ENCODE peak calls at places on chromosome 13, in ten cellular contexts. One of them, this sample, is unnamed.

GRCh38 chr13:60627071-60627686 is 230.2 kb downstream of the TDRD3 start:
- DNase-seq in PC-3: peak
- DNase-seq in astrocyte: peak
- DNase-seq in IMR-90: peak
- DNase-seq in fibroblast of lung: peak
- DNase-seq in endodermal cell: peak
- DNase-seq in mesendoderm: peak
- DNase-seq in neural progenitor cell: peak
- DNase-seq in neuronal stem cell: peak
- DNase-seq in adipocyte: peak
- DNase-seq in this sample: peak

GRCh38 chr13:105773887-105774538 is 761.4 kb downstream of the EFNB2 start:
- DNase-seq in neuronal stem cell: no peak
- DNase-seq in endodermal cell: no peak
- DNase-seq in mesendoderm: peak
- DNase-seq in PC-3: peak
- DNase-seq in fibroblast of lung: peak
- DNase-seq in IMR-90: peak
- DNase-seq in adipocyte: peak
- DNase-seq in neural progenitor cell: peak
- DNase-seq in astrocyte: peak
- DNase-seq in this sample: peak

GRCh38 chr13:113558461-113558860 is 26.1 kb upstream of the TFDP1 start:
- DNase-seq in neural progenitor cell: no peak
- DNase-seq in adipocyte: no peak
- DNase-seq in fibroblast of lung: no peak
- DNase-seq in mesendoderm: no peak
- DNase-seq in neuronal stem cell: no peak
- DNase-seq in IMR-90: no peak
- DNase-seq in endodermal cell: peak
- DNase-seq in astrocyte: no peak
- DNase-seq in PC-3: no peak
- DNase-seq in this sample: no peak

GRCh38 chr13:52600666-52601065 is 41.6 kb upstream of the HNRNPA1L2 start:
- DNase-seq in astrocyte: no peak
- DNase-seq in neural progenitor cell: no peak
- DNase-seq in PC-3: no peak
- DNase-seq in fibroblast of lung: peak
- DNase-seq in adipocyte: peak
- DNase-seq in IMR-90: no peak
- DNase-seq in neuronal stem cell: no peak
- DNase-seq in mesendoderm: no peak
- DNase-seq in endodermal cell: no peak
- DNase-seq in this sample: peak

GRCh38 chr13:39952244-39953233 is 297.1 kb downstream of the COG6 start:
- DNase-seq in neuronal stem cell: no peak
- DNase-seq in adipocyte: no peak
- DNase-seq in endodermal cell: no peak
- DNase-seq in mesendoderm: peak
- DNase-seq in IMR-90: peak
- DNase-seq in neural progenitor cell: no peak
- DNase-seq in fibroblast of lung: peak
- DNase-seq in PC-3: no peak
- DNase-seq in astrocyte: peak
- DNase-seq in this sample: peak

GRCh38 chr13:45623516-45624090 is 8.1 kb upstream of the ERICH6B start:
- DNase-seq in fibroblast of lung: peak
- DNase-seq in mesendoderm: peak
- DNase-seq in neural progenitor cell: peak
- DNase-seq in neuronal stem cell: no peak
- DNase-seq in IMR-90: peak
- DNase-seq in PC-3: peak
- DNase-seq in adipocyte: peak
- DNase-seq in astrocyte: no peak
- DNase-seq in endodermal cell: no peak
- DNase-seq in this sample: peak

GRCh38 chr13:45385912-45386311 is 32.3 kb downstream of the SLC25A30 start:
- DNase-seq in endodermal cell: no peak
- DNase-seq in neuronal stem cell: no peak
- DNase-seq in astrocyte: no peak
- DNase-seq in neural progenitor cell: no peak
- DNase-seq in PC-3: no peak
- DNase-seq in IMR-90: no peak
- DNase-seq in mesendoderm: no peak
- DNase-seq in fibroblast of lung: no peak
- DNase-seq in adipocyte: no peak
- DNase-seq in this sample: no peak

GRCh38 chr13:76677047-76677446 is 209.2 kb downstream of the KCTD12 start:
- DNase-seq in endodermal cell: no peak
- DNase-seq in neural progenitor cell: no peak
- DNase-seq in mesendoderm: no peak
- DNase-seq in adipocyte: peak
- DNase-seq in IMR-90: peak
- DNase-seq in PC-3: no peak
- DNase-seq in fibroblast of lung: peak
- DNase-seq in astrocyte: peak
- DNase-seq in neuronal stem cell: no peak
- DNase-seq in this sample: peak

GRCh38 chr13:35309711-35310110 is 166.8 kb downstream of the MAB21L1 start:
- DNase-seq in astrocyte: no peak
- DNase-seq in neural progenitor cell: no peak
- DNase-seq in PC-3: no peak
- DNase-seq in IMR-90: no peak
- DNase-seq in mesendoderm: no peak
- DNase-seq in endodermal cell: no peak
- DNase-seq in fibroblast of lung: no peak
- DNase-seq in neuronal stem cell: no peak
- DNase-seq in adipocyte: no peak
- DNase-seq in this sample: no peak
- H3K9ac ChIP-seq in astrocyte: no peak
- H3K9ac ChIP-seq in neural progenitor cell: no peak
- H3K9ac ChIP-seq in PC-3: no peak
- H3K9ac ChIP-seq in IMR-90: no peak
- H3K9ac ChIP-seq in mesendoderm: no peak
- H3K9ac ChIP-seq in endodermal cell: no peak
- H3K9ac ChIP-seq in fibroblast of lung: no peak
- H3K9ac ChIP-seq in neuronal stem cell: no peak
- H3K9ac ChIP-seq in adipocyte: no peak
- H3K9ac ChIP-seq in this sample: no peak

DNA sequence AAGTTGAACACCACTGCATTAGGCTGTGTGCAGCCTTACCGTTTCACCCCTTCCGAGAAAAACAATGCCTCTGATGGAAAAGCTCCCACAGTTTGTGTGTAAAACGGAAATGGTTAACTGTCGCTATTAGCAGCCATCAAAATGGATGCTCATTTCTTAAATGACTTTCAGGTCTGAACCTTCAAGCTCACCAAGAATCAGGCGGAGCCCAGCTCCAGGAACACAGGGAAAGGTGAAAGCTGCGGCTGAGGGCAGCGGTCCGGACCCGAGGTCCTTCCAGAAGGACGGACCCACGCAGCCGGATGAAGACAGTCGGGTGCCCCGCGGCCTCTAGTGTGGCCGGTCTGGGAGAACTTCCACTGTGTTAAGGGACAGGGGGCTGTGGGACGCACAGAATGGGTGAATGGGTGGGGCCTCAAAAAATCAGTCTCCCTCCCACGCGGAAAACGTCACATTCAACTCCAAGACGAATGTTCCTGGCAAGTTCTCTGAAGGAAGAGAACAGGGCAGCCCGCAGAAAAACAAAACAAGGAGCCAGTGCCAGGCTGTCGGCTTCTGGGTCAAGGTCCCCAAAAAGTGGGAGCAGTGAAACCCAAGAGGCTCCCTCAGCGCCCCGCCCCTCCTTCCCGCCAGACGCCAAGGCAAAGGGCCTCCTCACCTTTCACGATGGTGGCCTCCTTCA is 4.9 kb downstream of the IRS2 start:
- DNase-seq in mesendoderm: no peak
- DNase-seq in IMR-90: no peak
- DNase-seq in PC-3: no peak
- DNase-seq in fibroblast of lung: no peak
- DNase-seq in neural progenitor cell: no peak
- DNase-seq in endodermal cell: no peak
- DNase-seq in astrocyte: no peak
- DNase-seq in adipocyte: peak
- DNase-seq in neuronal stem cell: no peak
- DNase-seq in this sample: no peak
- H3K9ac ChIP-seq in mesendoderm: peak
- H3K9ac ChIP-seq in IMR-90: no peak
- H3K9ac ChIP-seq in PC-3: peak
- H3K9ac ChIP-seq in fibroblast of lung: no peak
- H3K9ac ChIP-seq in neural progenitor cell: no peak
- H3K9ac ChIP-seq in endodermal cell: no peak
- H3K9ac ChIP-seq in astrocyte: peak
- H3K9ac ChIP-seq in adipocyte: peak
- H3K9ac ChIP-seq in neuronal stem cell: no peak
- H3K9ac ChIP-seq in this sample: no peak

GRCh38 chr13:99150575-99151370 is 49.9 kb upstream of the UBAC2 start:
- DNase-seq in neural progenitor cell: no peak
- DNase-seq in neuronal stem cell: no peak
- DNase-seq in fibroblast of lung: peak
- DNase-seq in endodermal cell: no peak
- DNase-seq in IMR-90: peak
- DNase-seq in astrocyte: peak
- DNase-seq in mesendoderm: no peak
- DNase-seq in adipocyte: peak
- DNase-seq in PC-3: peak
- DNase-seq in this sample: no peak
- H3K9ac ChIP-seq in neural progenitor cell: no peak
- H3K9ac ChIP-seq in neuronal stem cell: no peak
- H3K9ac ChIP-seq in fibroblast of lung: no peak
- H3K9ac ChIP-seq in endodermal cell: no peak
- H3K9ac ChIP-seq in IMR-90: no peak
- H3K9ac ChIP-seq in astrocyte: no peak
- H3K9ac ChIP-seq in mesendoderm: no peak
- H3K9ac ChIP-seq in adipocyte: peak
- H3K9ac ChIP-seq in PC-3: no peak
- H3K9ac ChIP-seq in this sample: no peak

DNA sequence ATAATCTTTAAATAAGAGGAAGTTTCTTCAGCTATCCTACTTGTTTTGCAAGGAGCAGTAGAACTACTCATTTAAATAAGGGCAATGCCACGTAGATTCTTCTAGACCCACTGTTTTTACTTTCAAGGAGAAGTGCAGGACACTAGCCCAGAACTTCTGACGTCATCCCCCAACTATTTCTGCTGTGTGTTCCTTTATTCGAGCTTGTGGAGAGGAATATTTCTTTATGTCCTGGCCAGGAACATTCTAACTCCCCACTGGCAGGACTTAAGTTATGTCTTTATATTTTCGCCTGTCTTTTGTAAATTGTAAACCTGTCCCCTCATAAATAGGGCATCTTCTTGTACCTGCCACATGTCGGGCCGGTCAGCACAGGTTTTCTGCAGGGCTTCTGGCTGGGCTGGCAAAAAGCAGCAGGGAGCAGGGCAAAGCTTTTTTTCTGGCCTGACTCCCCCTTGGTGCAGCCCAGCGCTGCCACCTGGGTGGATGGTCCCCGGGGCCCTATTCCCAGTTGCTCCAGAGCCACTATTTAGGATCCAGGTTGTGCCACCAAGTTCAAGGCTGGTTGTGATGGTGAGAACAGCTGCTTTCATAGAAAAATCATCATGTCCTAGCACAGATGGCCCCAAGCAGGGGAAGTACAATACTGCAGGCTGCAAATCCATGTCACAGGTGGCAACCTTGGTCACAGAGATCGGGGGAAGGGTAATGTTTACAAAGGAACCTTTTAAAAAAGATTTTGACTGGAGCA is 1.8 kb downstream of the MBNL2 start:
- DNase-seq in adipocyte: peak
- DNase-seq in fibroblast of lung: peak
- DNase-seq in endodermal cell: peak
- DNase-seq in IMR-90: peak
- DNase-seq in neural progenitor cell: peak
- DNase-seq in mesendoderm: peak
- DNase-seq in PC-3: peak
- DNase-seq in neuronal stem cell: peak
- DNase-seq in astrocyte: peak
- DNase-seq in this sample: peak
- H3K9ac ChIP-seq in adipocyte: peak
- H3K9ac ChIP-seq in fibroblast of lung: peak
- H3K9ac ChIP-seq in endodermal cell: peak
- H3K9ac ChIP-seq in IMR-90: peak
- H3K9ac ChIP-seq in neural progenitor cell: no peak
- H3K9ac ChIP-seq in mesendoderm: no peak
- H3K9ac ChIP-seq in PC-3: peak
- H3K9ac ChIP-seq in neuronal stem cell: no peak
- H3K9ac ChIP-seq in astrocyte: peak
- H3K9ac ChIP-seq in this sample: peak